ENCODE peak calls at places on chromosome 2, in seven cellular contexts. S, I, N, E, P, C and X are unnamed samples.

GRCh38 chr2:30439879-30440278 is 7.2 kb upstream of the LCLAT1 start:
- DNase-seq in I (no peak), S (no peak), P (no peak), N (no peak), C (no peak), E (no peak), X (no peak)

GRCh38 chr2:16635796-16636699 is 29.6 kb downstream of the CYRIA start:
- DNase-seq in P (no peak), E (no peak), I (peak; percentile 71), C (no peak), N (no peak), S (no peak), X (peak; percentile 96)

GRCh38 chr2:127166221-127166860 is 53.8 kb downstream of the CYP27C1 start:
- DNase-seq in N (no peak), P (no peak), C (peak; percentile 31), E (no peak), S (no peak), I (no peak), X (no peak)

GRCh38 chr2:105764059-105764458 is 19.3 kb downstream of the NCK2 start:
- DNase-seq in E (no peak), N (no peak), S (no peak), I (no peak), P (no peak), C (no peak), X (no peak)

GRCh38 chr2:176642074-176642473 is 372.8 kb downstream of the MTX2 start:
- DNase-seq in I (peak; percentile 51), S (no peak), C (no peak), N (no peak), P (no peak), E (no peak), X (peak; percentile 4)

GRCh38 chr2:203802277-203803045 is 65.1 kb upstream of the CTLA4 start:
- DNase-seq in S (no peak), I (peak; percentile 50), C (no peak), P (no peak), N (no peak), E (peak; percentile 17), X (peak; percentile 78)

GRCh38 chr2:158600155-158600802 is 143.5 kb downstream of the PKP4 start:
- DNase-seq in E (no peak), P (no peak), C (no peak), I (peak; percentile 95), S (no peak), N (no peak), X (peak; percentile 76)

GRCh38 chr2:232473467-232473890 is 14.2 kb downstream of the ECEL1 start:
- DNase-seq in I (no peak), E (no peak), N (no peak), C (no peak), S (no peak), P (no peak), X (peak; percentile 9)

GRCh38 chr2:234463626-234464290 is 33.1 kb downstream of the ARL4C start:
- DNase-seq in E (no peak), S (no peak), I (peak; percentile 76), P (no peak), C (no peak), N (no peak), X (no peak)

GRCh38 chr2:47076126-47076506 is 79.0 kb downstream of the STPG4 start:
- DNase-seq in S (no peak), I (no peak), E (no peak), C (no peak), N (no peak), P (no peak), X (no peak)

GRCh38 chr2:47077442-47078117 is 77.5 kb downstream of the STPG4 start:
- DNase-seq in E (no peak), N (peak; percentile 59), P (no peak), S (no peak), I (no peak), C (no peak), X (no peak)

GRCh38 chr2:47075361-47076125 is 79.6 kb downstream of the STPG4 start:
- DNase-seq in E (no peak), N (peak; percentile 67), S (no peak), C (no peak), I (peak; percentile 47), P (no peak), X (peak; percentile 40)

GRCh38 chr2:47078541-47079482 is 76.3 kb downstream of the STPG4 start:
- DNase-seq in C (no peak), S (no peak), N (no peak), P (no peak), E (no peak), I (no peak), X (no peak)

DNA sequence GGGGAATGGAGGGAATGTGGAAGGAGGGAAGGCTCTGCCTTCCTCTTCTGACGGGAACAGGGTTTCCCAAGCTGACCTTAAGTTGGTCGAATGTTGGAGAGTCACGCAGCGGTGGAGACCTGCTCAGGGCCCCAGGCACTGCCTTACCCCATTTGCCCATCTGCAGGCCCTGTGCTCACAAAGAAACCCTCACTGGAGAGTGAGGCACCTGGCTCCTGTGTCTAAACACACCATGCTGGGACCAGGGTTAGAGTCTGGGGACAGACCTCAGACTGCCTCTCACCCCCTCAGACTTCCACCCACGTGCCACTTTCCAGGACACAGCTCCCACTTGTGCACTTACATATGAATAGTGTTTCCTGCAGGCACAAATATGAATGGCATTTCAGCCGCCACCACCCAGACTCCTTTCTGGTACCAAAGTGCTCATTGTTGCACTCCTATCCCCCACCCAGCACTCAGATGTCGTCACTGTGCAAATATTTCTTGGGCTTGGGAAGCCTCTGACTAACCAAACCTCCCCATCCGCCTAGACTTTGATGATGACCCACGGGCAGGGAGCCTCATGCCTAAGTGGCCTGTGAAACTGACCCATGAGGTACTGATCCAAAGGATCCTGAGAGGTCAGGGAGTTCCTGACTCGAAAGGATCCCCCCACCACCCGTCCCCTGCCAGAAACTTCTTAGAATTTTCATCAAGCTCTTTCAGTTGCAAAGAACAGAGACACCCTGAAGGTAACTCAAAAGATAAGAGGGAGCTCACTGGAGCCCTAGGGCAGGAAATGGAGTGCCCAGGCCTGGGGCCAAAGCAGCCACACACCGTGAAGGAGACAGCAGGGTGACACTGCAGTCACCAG is 78.3 kb downstream of the STPG4 start:
- DNase-seq in E (peak; percentile 97), N (peak; percentile 93), P (no peak), I (peak; percentile 97), C (no peak), S (no peak), X (peak; percentile 96)
- H2BK5ac ChIP-seq in E (peak overlapping the region; percentile 91), N (no peak overlapping the region), P (no peak overlapping the region), I (peak overlapping the region; percentile 98), C (peak overlapping the region; percentile 66), S (no peak overlapping the region), X (peak overlapping the region; percentile 76)

GRCh38 chr2:98474979-98475632 is 30.4 kb downstream of the INPP4A start:
- DNase-seq in C (no peak), I (no peak), S (no peak), P (no peak), E (no peak), N (no peak), X (no peak)
- H2BK5ac ChIP-seq in C (no peak overlapping the region), I (no peak overlapping the region), S (no peak overlapping the region), P (no peak overlapping the region), E (no peak overlapping the region), N (no peak overlapping the region), X (no peak overlapping the region)

DNA sequence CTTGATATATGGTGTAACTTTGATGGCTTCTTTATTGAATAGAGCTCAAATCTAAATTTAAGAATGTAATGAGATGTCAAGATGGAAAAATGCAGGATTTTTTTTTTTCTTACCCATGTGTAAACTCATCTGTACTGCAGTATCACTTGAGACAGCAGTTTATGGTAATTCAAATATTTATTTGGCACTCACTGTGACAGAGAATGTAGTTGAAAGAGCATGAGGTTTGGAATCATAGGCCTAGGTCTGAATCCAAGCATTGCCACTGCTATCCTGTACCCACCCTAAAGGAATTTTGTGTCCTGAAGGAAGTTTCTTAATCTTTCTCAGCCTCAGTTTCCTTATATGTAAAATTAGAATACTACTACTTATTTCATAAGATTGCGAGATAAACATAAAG is 3.8 kb downstream of the CREB1 start:
- DNase-seq in N (no peak), P (no peak), E (no peak), C (no peak), S (no peak), I (no peak), X (no peak)
- H2BK5ac ChIP-seq in N (no peak overlapping the region), P (no peak overlapping the region), E (no peak overlapping the region), C (no peak overlapping the region), S (no peak overlapping the region), I (no peak overlapping the region), X (no peak overlapping the region)

GRCh38 chr2:240589381-240589780 is 2.8 kb downstream of the CAPN10 start:
- DNase-seq in I (no peak), C (no peak), N (no peak), P (no peak), S (no peak), E (no peak), X (no peak)
- H2BK5ac ChIP-seq in I (no peak overlapping the region), C (no peak overlapping the region), N (no peak overlapping the region), P (no peak overlapping the region), S (no peak overlapping the region), E (no peak overlapping the region), X (no peak overlapping the region)

GRCh38 chr2:236550701-236551465 is 18.7 kb upstream of the ACKR3 start:
- DNase-seq in I (no peak), N (no peak), C (no peak), S (no peak), P (no peak), E (no peak), X (no peak)
- H2BK5ac ChIP-seq in I (no peak overlapping the region), N (no peak overlapping the region), C (no peak overlapping the region), S (no peak overlapping the region), P (no peak overlapping the region), E (no peak overlapping the region), X (no peak overlapping the region)

GRCh38 chr2:140451324-140451723 is 1671.1 kb upstream of the NXPH2 start:
- DNase-seq in N (no peak), S (no peak), C (no peak), I (no peak), P (no peak), E (no peak), X (no peak)

GRCh38 chr2:140455312-140455711 is 1675.1 kb upstream of the NXPH2 start:
- DNase-seq in S (no peak), I (no peak), E (no peak), P (no peak), N (no peak), C (no peak), X (no peak)

GRCh38 chr2:140457483-140457882 is 1673.3 kb downstream of the LRP1B start:
- DNase-seq in E (no peak), I (no peak), N (no peak), S (no peak), C (no peak), P (no peak), X (no peak)

DNA sequence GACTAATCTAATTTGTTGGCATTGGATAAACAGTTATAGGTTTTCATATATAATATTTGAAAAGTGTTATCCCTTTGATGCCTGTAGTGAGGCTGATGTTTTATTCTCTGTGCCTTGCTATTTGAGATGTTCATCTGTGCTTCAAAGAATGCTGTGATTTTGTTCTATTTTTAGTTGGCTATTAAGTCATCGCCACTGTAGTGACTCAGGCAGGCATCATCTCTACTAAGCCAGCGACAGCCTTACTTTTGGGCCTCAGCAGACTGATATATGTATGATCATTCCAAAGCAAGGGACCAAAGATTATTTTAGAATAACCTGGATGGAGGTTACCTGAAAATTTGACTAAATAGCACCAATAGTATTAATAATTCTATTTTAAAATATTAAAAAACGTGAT is 1674.5 kb upstream of the NXPH2 start:
- DNase-seq in P (no peak), N (no peak), S (no peak), I (peak; percentile 76), E (no peak), C (no peak), X (peak; percentile 86)
- H2BK5ac ChIP-seq in P (no peak overlapping the region), N (no peak overlapping the region), S (no peak overlapping the region), I (no peak overlapping the region), E (no peak overlapping the region), C (no peak overlapping the region), X (no peak overlapping the region)